ENCODE peak calls at places on chromosomes 1 and 21, in four cellular contexts. S is GM12878, T is HepG2, O is NT2/D1. H is an unnamed sample.

GRCh38 chr1:52348704-52349301 is 17.2 kb downstream of the CC2D1B start:
- DNase-seq in T (no peak), S (no peak), O (peak; percentile 52), H (peak; percentile 45)

GRCh38 chr1:155379877-155380192 is 59.1 kb downstream of the RUSC1 start:
- DNase-seq in O (no peak), T (no peak), S (no peak), H (no peak)

GRCh38 chr1:12772520-12772919 is 1.0 kb upstream of the PRAMEF12 start:
- DNase-seq in O (no peak), T (no peak), S (no peak), H (no peak)

GRCh38 chr1:55735110-55735509 is 519.9 kb upstream of the USP24 start:
- DNase-seq in O (no peak), T (no peak), S (no peak), H (no peak)

GRCh38 chr1:203644661-203645510 is 18.3 kb downstream of the ATP2B4 start:
- DNase-seq in O (no peak), S (no peak), T (no peak), H (no peak)

GRCh38 chr1:175221548-175222175 is 29.1 kb upstream of the KIAA0040 start:
- DNase-seq in T (no peak), S (no peak), O (peak; percentile 63), H (no peak)

GRCh38 chr1:111553199-111553598 is 49.8 kb upstream of the ADORA3 start:
- DNase-seq in T (no peak), O (no peak), S (no peak), H (no peak)

GRCh38 chr1:55143686-55144085 is 71.5 kb downstream of the USP24 start:
- DNase-seq in T (peak; percentile 56), O (peak; percentile 60), S (no peak), H (peak; percentile 54)

GRCh38 chr1:152188673-152189591 is 29.9 kb upstream of the RPTN start:
- DNase-seq in T (peak; percentile 11), O (peak; percentile 93), S (no peak), H (peak; percentile 62)

GRCh38 chr1:160607051-160608032 is 28.0 kb upstream of the CD84 start:
- DNase-seq in O (peak; percentile 81), S (peak; percentile 90), T (peak; percentile 63), H (peak; percentile 69)

GRCh38 chr1:156895408-156895874 is 1.9 kb downstream of the PEAR1 start:
- DNase-seq in S (no peak), O (no peak), T (no peak), H (no peak)

GRCh38 chr1:40315795-40316594 is 1.1 kb downstream of the COL9A2 start:
- DNase-seq in T (no peak), S (no peak), O (no peak), H (peak; percentile 4)

GRCh38 chr1:21293537-21294265 is 3.4 kb upstream of the ECE1 start:
- DNase-seq in T (no peak), S (peak; percentile 74), O (no peak), H (no peak)

GRCh38 chr21:37606549-37606948 is 240.0 kb downstream of the DYRK1A start:
- DNase-seq in S (no peak), T (no peak), O (no peak), H (no peak)

GRCh38 chr1:8586438-8586837 is 231.0 kb downstream of the RERE start:
- DNase-seq in O (no peak), T (no peak), S (no peak), H (no peak)

GRCh38 chr1:180261524-180262160 is 31.6 kb downstream of the LHX4 start:
- DNase-seq in S (no peak), T (no peak), O (no peak), H (no peak)

GRCh38 chr1:218480691-218481099 is 135.6 kb downstream of the TGFB2 start:
- DNase-seq in T (peak; percentile 16), O (no peak), S (no peak), H (no peak)

GRCh38 chr21:43325036-43325435 is 101.9 kb downstream of the SIK1 start:
- DNase-seq in S (no peak), O (no peak), T (no peak), H (no peak)

GRCh38 chr21:34705032-34705431 is 36.2 kb downstream of the CLIC6 start:
- DNase-seq in O (no peak), S (no peak), T (no peak), H (no peak)

GRCh38 chr1:230123280-230124186 is 56.5 kb downstream of the GALNT2 start:
- DNase-seq in T (peak; percentile 35), O (no peak), S (peak; percentile 97), H (no peak)

GRCh38 chr1:11529763-11530730 is 51.1 kb downstream of the DISP3 start:
- DNase-seq in S (no peak), O (no peak), T (no peak), H (no peak)

GRCh38 chr1:89206361-89206760 is 7.6 kb upstream of the GBP4 start:
- DNase-seq in O (no peak), S (no peak), T (no peak), H (no peak)

GRCh38 chr1:153040950-153041631 is at the start of gene SPRR2D:
- DNase-seq in T (no peak), O (no peak), S (no peak), H (no peak)

GRCh38 chr1:23657659-23658275 is 33.8 kb upstream of the RPL11 start:
- DNase-seq in S (no peak), O (peak; percentile 48), T (peak; percentile 59), H (peak; percentile 80)

GRCh38 chr1:46333300-46334029 is 7.1 kb upstream of the NSUN4 start:
- DNase-seq in T (peak; percentile 63), S (peak; percentile 77), O (peak; percentile 57), H (peak; percentile 60)

GRCh38 chr1:183237046-183237445 is 51.0 kb downstream of the LAMC2 start:
- DNase-seq in T (no peak), O (no peak), S (no peak), H (no peak)

GRCh38 chr1:167551359-167551758 is 2.2 kb downstream of the CREG1 start:
- DNase-seq in S (no peak), O (no peak), T (no peak), H (no peak)

GRCh38 chr1:109763646-109764415 is at the start of gene EPS8L3:
- DNase-seq in O (no peak), S (no peak), T (peak; percentile 87), H (no peak)

GRCh38 chr1:106620521-106620954 is 435.9 kb upstream of the PRMT6 start:
- DNase-seq in O (no peak), S (no peak), T (no peak), H (no peak)

GRCh38 chr1:18927082-18927653 is 24.8 kb upstream of the ALDH4A1 start:
- DNase-seq in T (no peak), O (no peak), S (no peak), H (no peak)

GRCh38 chr1:18928985-18929384 is 26.6 kb upstream of the ALDH4A1 start:
- DNase-seq in T (no peak), O (no peak), S (no peak), H (no peak)

GRCh38 chr1:18928406-18928805 is 26.1 kb upstream of the ALDH4A1 start:
- DNase-seq in S (no peak), O (no peak), T (no peak), H (no peak)

GRCh38 chr1:18926315-18927081 is 24.1 kb upstream of the ALDH4A1 start:
- DNase-seq in S (peak; percentile 80), T (no peak), O (no peak), H (no peak)

DNA sequence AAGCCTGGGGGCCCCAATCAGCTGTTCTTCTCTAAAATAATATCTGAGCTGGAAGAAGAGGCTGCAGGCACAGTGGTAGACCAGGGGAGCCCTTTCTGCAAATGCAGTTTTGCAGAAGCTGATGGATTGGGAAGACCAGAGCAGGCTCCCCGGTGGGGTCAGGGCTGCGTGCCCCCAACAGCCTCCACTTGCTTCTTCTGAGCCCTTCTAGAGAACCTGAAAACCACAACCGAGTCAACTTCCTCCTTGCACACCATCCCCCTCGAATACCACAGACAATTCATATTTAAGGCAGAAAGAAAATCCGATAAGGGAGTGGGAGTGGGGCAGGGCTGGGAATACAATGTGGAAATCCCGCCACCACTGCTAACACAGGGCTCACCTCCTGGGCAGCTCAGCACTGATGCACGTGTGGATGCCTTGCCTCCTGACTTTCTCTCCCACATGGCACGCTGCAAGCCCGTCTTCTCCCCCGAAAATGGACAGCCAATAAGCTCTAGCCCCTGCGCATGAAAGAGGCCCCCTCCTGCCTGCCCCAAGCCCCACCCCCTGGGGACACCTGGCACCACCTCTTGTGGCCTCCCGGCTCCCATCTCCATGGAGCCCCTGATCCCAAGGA is 25.4 kb upstream of the ALDH4A1 start:
- DNase-seq in S (no peak), O (no peak), T (no peak), H (no peak)
- TF ChIP-seq SUZ12 in S (no peak), O (no peak), T (no peak), H (no peak)

GRCh38 chr1:232431748-232432147 is 198.2 kb downstream of the SIPA1L2 start:
- DNase-seq in S (no peak), T (no peak), O (no peak), H (no peak)
- TF ChIP-seq SUZ12 in S (no peak), T (no peak), O (no peak), H (no peak)

GRCh38 chr1:214425723-214426419 is 125.5 kb downstream of the PTPN14 start:
- DNase-seq in S (no peak), O (no peak), T (no peak), H (no peak)

GRCh38 chr1:214429951-214430742 is 121.3 kb downstream of the PTPN14 start:
- DNase-seq in O (no peak), S (no peak), T (no peak), H (no peak)

GRCh38 chr1:214426420-214426812 is 125.0 kb downstream of the PTPN14 start:
- DNase-seq in O (no peak), T (no peak), S (no peak), H (no peak)

GRCh38 chr1:214425101-214425500 is 126.3 kb downstream of the PTPN14 start:
- DNase-seq in O (no peak), S (no peak), T (no peak), H (no peak)

GRCh38 chr1:214427871-214428277 is 123.5 kb downstream of the PTPN14 start:
- DNase-seq in T (peak; percentile 41), S (peak; percentile 80), O (no peak), H (no peak)
- TF ChIP-seq SUZ12 in T (no peak), S (no peak), O (no peak), H (no peak)

DNA sequence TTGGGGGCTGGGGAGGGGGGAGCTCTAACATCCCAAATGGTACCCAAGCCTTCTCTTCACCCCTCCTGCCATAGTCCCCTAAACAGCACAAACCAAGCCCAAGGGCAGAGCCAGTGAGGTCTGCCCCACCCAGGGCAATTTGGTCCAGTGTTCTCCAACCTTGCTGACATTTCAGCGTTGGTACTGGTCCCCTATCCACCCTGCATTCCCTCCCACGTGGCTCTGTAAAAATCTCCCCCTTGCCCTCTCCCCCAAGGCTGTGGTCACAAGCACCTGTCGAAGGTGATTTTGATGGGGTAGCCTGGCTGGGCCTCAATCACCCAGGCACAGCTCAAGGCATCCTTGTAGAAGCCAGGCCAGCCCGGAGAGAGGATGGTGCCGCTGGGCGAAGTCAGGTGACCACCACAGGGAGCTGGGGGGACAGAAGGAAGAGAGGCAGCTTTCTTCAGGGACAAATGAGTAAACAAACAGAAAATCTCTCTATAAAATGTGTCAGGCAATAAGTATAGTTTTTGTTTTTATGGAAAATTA is 137.5 kb upstream of the HMGB4 start:
- DNase-seq in S (no peak), O (no peak), T (no peak), H (no peak)
- TF ChIP-seq SUZ12 in S (no peak), O (no peak), T (no peak), H (no peak)

H was measured in HEK293T.